ENCODE peak calls at places on chromosomes 3 and 15, in ten cellular contexts. I is OCI-M1; Z is HT1080; W is stimulated activated CD8-positive, alpha-beta memory T cell treated with anti-CD3 and anti-CD28 coated beads, Interleukin-12 subunit alpha, Interleukin-12 subunit beta, amount 100 ng/mL, for 4 hours; O is stimulated activated CD4-positive, alpha-beta T cell treated with anti-CD3 and anti-CD28 coated beads, TNF-alpha, amount 100 ng/mL, for 1 hour; T is A172; U is mammary epithelial cell; A is posterior vena cava; G is activated CD8-positive, alpha-beta T cell treated with anti-CD3 and anti-CD28 coated beads for 36 hours; D is activated CD4-positive, alpha-beta memory T cell treated with anti-CD3 and anti-CD28 coated beads, Interleukin-2, amount 10 ng/mL, durations not matched to agents 7 days and 5 days. K is an unnamed sample.
A peak's percentile ranks its signal among the peaks of the same experiment; 100 is the strongest.

GRCh38 chr3:136862953-136863352 is 945 bp downstream of the NCK1 start:
- DNase-seq in D (no peak), T (no peak), O (no peak), U (no peak), W (no peak), I (no peak), G (no peak), Z (no peak), A (no peak), K (no peak)

GRCh38 chr15:59013246-59013645 is 25.8 kb downstream of the RNF111 start:
- DNase-seq in U (no peak), T (no peak), Z (no peak), G (no peak), D (no peak), O (no peak), A (no peak), I (no peak), W (no peak), K (no peak)

GRCh38 chr3:128278761-128279593 is 125.7 kb downstream of the EEFSEC start:
- DNase-seq in T (peak; percentile 46), D (no peak), I (no peak), W (no peak), Z (peak; percentile 67), G (no peak), A (peak; percentile 92), U (no peak), O (no peak), K (no peak)

GRCh38 chr3:43872301-43872700 is 181.6 kb downstream of the ABHD5 start:
- DNase-seq in A (no peak), O (no peak), Z (peak; percentile 98), G (no peak), I (no peak), W (no peak), U (peak; percentile 72), D (no peak), T (peak; percentile 90), K (no peak)

GRCh38 chr15:57950381-57950946 is 115.0 kb downstream of the ALDH1A2 start:
- DNase-seq in Z (no peak), I (peak; percentile 81), T (no peak), A (no peak), D (no peak), U (no peak), O (no peak), G (no peak), W (no peak), K (no peak)

GRCh38 chr3:77807312-77807711 is 767.4 kb downstream of the ROBO2 start:
- DNase-seq in A (no peak), Z (no peak), O (no peak), D (no peak), U (no peak), W (no peak), I (no peak), T (no peak), G (no peak), K (no peak)

GRCh38 chr15:35689266-35689665 is 143.3 kb upstream of the DPH6 start:
- DNase-seq in Z (no peak), T (no peak), A (no peak), O (no peak), D (no peak), G (no peak), U (no peak), I (no peak), W (no peak), K (no peak)

GRCh38 chr3:187946031-187946691 is 200.9 kb upstream of the BCL6 start:
- DNase-seq in G (no peak), Z (no peak), I (no peak), T (no peak), A (no peak), O (no peak), U (no peak), D (no peak), W (no peak), K (no peak)

GRCh38 chr3:158313344-158313927 is 203.5 kb downstream of the RSRC1 start:
- DNase-seq in W (no peak), I (peak; percentile 55), D (no peak), G (no peak), T (peak; percentile 25), U (peak; percentile 32), A (no peak), O (no peak), Z (peak; percentile 43), K (peak; percentile 7)

GRCh38 chr3:126606021-126606420 is 47.3 kb upstream of the C3orf22 start:
- DNase-seq in D (no peak), W (no peak), I (no peak), A (no peak), O (no peak), U (no peak), Z (no peak), T (no peak), G (no peak), K (no peak)

GRCh38 chr3:59422312-59422711 is 372.5 kb upstream of the CFAP20DC start:
- DNase-seq in T (peak; percentile 25), G (no peak), D (no peak), O (no peak), W (no peak), I (no peak), A (no peak), U (peak; percentile 92), Z (peak; percentile 83), K (no peak)

GRCh38 chr3:84136425-84136824 is 822.4 kb upstream of the CADM2 start:
- DNase-seq in I (peak; percentile 1), T (peak; percentile 11), A (no peak), O (no peak), U (peak; percentile 8), Z (no peak), W (no peak), D (no peak), G (no peak), K (no peak)

GRCh38 chr3:39531681-39532080 is 64.2 kb downstream of the MOBP start:
- DNase-seq in W (no peak), I (no peak), U (peak; percentile 84), A (no peak), O (no peak), Z (peak; percentile 94), G (no peak), D (no peak), T (peak; percentile 51), K (no peak)

GRCh38 chr15:71506946-71507345 is 303.4 kb upstream of the NR2E3 start:
- DNase-seq in G (no peak), T (no peak), W (no peak), I (no peak), Z (no peak), A (no peak), U (no peak), O (no peak), D (no peak), K (peak; percentile 26)

GRCh38 chr15:21261965-21262850 is 178.1 kb downstream of the POTEB3 start:
- DNase-seq in U (peak; percentile 2), T (no peak), O (no peak), D (no peak), Z (no peak), G (no peak), I (no peak), A (peak; percentile 83), W (no peak), K (no peak)

GRCh38 chr3:107953707-107954106 is 137.1 kb downstream of the CD47 start:
- DNase-seq in O (no peak), I (peak; percentile 25), A (no peak), D (no peak), T (no peak), U (no peak), G (peak; percentile 34), Z (no peak), W (no peak), K (no peak)

GRCh38 chr15:69843927-69844326 is 253.8 kb downstream of the TLE3 start:
- DNase-seq in W (no peak), D (no peak), T (no peak), G (no peak), U (no peak), I (no peak), A (no peak), Z (no peak), O (no peak), K (no peak)

GRCh38 chr3:73656241-73656890 is 31.6 kb upstream of the PDZRN3 start:
- DNase-seq in G (no peak), A (no peak), T (no peak), U (peak; percentile 9), Z (no peak), W (no peak), D (no peak), O (no peak), I (no peak), K (no peak)

GRCh38 chr3:139978966-139979365 is 44.0 kb downstream of the CLSTN2 start:
- DNase-seq in Z (no peak), D (no peak), A (no peak), O (no peak), T (no peak), W (no peak), I (no peak), G (no peak), U (no peak), K (no peak)

K was measured in GM12864.